ENCODE peak calls at places on chromosomes 1 and 21, in four cellular contexts. N is tibial nerve, A is GM12878, X is ovary. U is an unnamed sample.
A peak's percentile ranks its signal among the peaks of the same experiment; 100 is the strongest.

GRCh38 chr21:36212513-36212780 is 55.8 kb downstream of the DOP1B start:
- DNase-seq in N (no peak), X (no peak), A (no peak), U (no peak)

GRCh38 chr1:222935239-222935900 is 120.5 kb downstream of the DISP1 start:
- DNase-seq in N (no peak), X (no peak), A (no peak), U (no peak)

GRCh38 chr1:166858726-166859419 is 17.2 kb downstream of the TADA1 start:
- DNase-seq in N (no peak), A (no peak), X (no peak), U (no peak)

GRCh38 chr21:41898998-41899397 is 19.9 kb upstream of the PRDM15 start:
- DNase-seq in A (no peak), X (no peak), N (no peak), U (no peak)

GRCh38 chr1:32014199-32014936 is 700 bp downstream of the KHDRBS1 start:
- DNase-seq in X (peak; percentile 69), N (peak; percentile 34), A (no peak), U (peak; percentile 83)

GRCh38 chr1:224127925-224128819 is 14.3 kb downstream of the FBXO28 start:
- DNase-seq in N (no peak), A (no peak), X (no peak), U (no peak)

GRCh38 chr1:94011709-94012590 is 102.7 kb upstream of the GCLM start:
- DNase-seq in A (no peak), X (no peak), N (no peak), U (no peak)

GRCh38 chr1:110259770-110260169 is 49.7 kb downstream of the KCNC4 start:
- DNase-seq in X (no peak), N (no peak), A (no peak), U (no peak)

GRCh38 chr1:58991305-58991704 is 207.5 kb upstream of the JUN start:
- DNase-seq in N (no peak), X (no peak), A (no peak), U (no peak)

GRCh38 chr1:166692354-166692753 is 146.9 kb upstream of the POGK start:
- DNase-seq in N (no peak), A (no peak), X (no peak), U (no peak)

GRCh38 chr1:42035205-42035829 is 116.6 kb upstream of the HIVEP3 start:
- DNase-seq in X (no peak), N (peak; percentile 29), A (no peak), U (peak; percentile 74)

GRCh38 chr1:107430540-107431228 is 289.8 kb downstream of the NTNG1 start:
- DNase-seq in A (peak; percentile 39), N (peak; percentile 31), X (no peak), U (no peak)

GRCh38 chr1:231334952-231335351 is 2.7 kb downstream of the EXOC8 start:
- DNase-seq in A (no peak), X (no peak), N (no peak), U (no peak)

GRCh38 chr1:29259802-29260441 is 23.6 kb downstream of the PTPRU start:
- DNase-seq in X (peak; percentile 58), A (no peak), N (peak; percentile 36), U (no peak)

GRCh38 chr1:157153743-157154142 is 15.5 kb upstream of the ETV3 start:
- DNase-seq in X (no peak), N (no peak), A (no peak), U (no peak)

GRCh38 chr1:164583835-164584539 is 25.0 kb downstream of the PBX1 start:
- DNase-seq in N (no peak), A (no peak), X (no peak), U (no peak)

GRCh38 chr1:210586785-210587184 is 258.1 kb downstream of the HHAT start:
- DNase-seq in N (no peak), A (no peak), X (no peak), U (no peak)

GRCh38 chr1:14828665-14829064 is 230.2 kb downstream of the KAZN start:
- DNase-seq in X (no peak), A (no peak), N (no peak), U (no peak)

GRCh38 chr1:227033880-227034279 is 93.8 kb downstream of the COQ8A start:
- DNase-seq in X (no peak), A (no peak), N (no peak), U (no peak)

GRCh38 chr1:209405183-209405823 is 178.2 kb upstream of the CAMK1G start:
- DNase-seq in A (no peak), X (no peak), N (no peak), U (no peak)

GRCh38 chr1:200034262-200034557 is 6.7 kb downstream of the NR5A2 start:
- DNase-seq in A (no peak), N (no peak), X (no peak), U (no peak)

GRCh38 chr21:36282568-36283230 is 37.3 kb upstream of the MORC3 start:
- DNase-seq in A (no peak), X (no peak), N (no peak), U (no peak)

GRCh38 chr1:201750934-201751333 is 78.0 kb upstream of the IPO9 start:
- DNase-seq in A (no peak), N (no peak), X (no peak), U (no peak)

GRCh38 chr1:172343246-172344099 is 77.0 kb upstream of the C1orf105 start:
- DNase-seq in A (no peak), X (no peak), N (no peak), U (no peak)

GRCh38 chr1:166127003-166127402 is 39.8 kb downstream of the FAM78B start:
- DNase-seq in A (no peak), N (no peak), X (no peak), U (no peak)

GRCh38 chr1:50967416-50968020 is 2.5 kb upstream of the CDKN2C start:
- DNase-seq in X (no peak), A (no peak), N (no peak), U (no peak)

GRCh38 chr21:34642211-34643075 is 26.4 kb upstream of the CLIC6 start:
- DNase-seq in X (no peak), A (peak; percentile 87), N (no peak), U (no peak)

GRCh38 chr1:57633881-57634280 is 210.0 kb upstream of the DAB1 start:
- DNase-seq in X (no peak), A (no peak), N (no peak), U (no peak)

GRCh38 chr1:14215151-14215550 is 383.3 kb upstream of the KAZN start:
- DNase-seq in A (no peak), X (no peak), N (no peak), U (no peak)

GRCh38 chr1:226637147-226637935 is 88.8 kb downstream of the STUM start:
- DNase-seq in X (peak; percentile 66), A (no peak), N (peak; percentile 65), U (peak; percentile 85)

GRCh38 chr1:111596499-111596898 is 23.1 kb upstream of the RAP1A start:
- DNase-seq in N (no peak), X (no peak), A (no peak), U (no peak)

GRCh38 chr1:181155339-181155738 is 66.8 kb downstream of the IER5 start:
- DNase-seq in X (no peak), A (no peak), N (no peak), U (no peak)

GRCh38 chr1:150808134-150808533 is at the start of gene CTSK:
- DNase-seq in A (no peak), N (peak; percentile 48), X (no peak), U (no peak)

GRCh38 chr1:63718464-63719075 is 55.2 kb upstream of the ROR1 start:
- DNase-seq in X (no peak), N (no peak), A (no peak), U (no peak)

GRCh38 chr1:33274446-33274845 is 18.2 kb downstream of the ZNF362 start:
- DNase-seq in X (no peak), A (no peak), N (no peak), U (peak; percentile 10)

GRCh38 chr1:215567491-215568286 is 585 bp downstream of the KCTD3 start:
- DNase-seq in A (no peak), N (peak; percentile 19), X (peak; percentile 61), U (no peak)
- TF ChIP-seq POLR2A in A (peak; percentile 66), N (no peak), X (no peak), U (no peak)

DNA sequence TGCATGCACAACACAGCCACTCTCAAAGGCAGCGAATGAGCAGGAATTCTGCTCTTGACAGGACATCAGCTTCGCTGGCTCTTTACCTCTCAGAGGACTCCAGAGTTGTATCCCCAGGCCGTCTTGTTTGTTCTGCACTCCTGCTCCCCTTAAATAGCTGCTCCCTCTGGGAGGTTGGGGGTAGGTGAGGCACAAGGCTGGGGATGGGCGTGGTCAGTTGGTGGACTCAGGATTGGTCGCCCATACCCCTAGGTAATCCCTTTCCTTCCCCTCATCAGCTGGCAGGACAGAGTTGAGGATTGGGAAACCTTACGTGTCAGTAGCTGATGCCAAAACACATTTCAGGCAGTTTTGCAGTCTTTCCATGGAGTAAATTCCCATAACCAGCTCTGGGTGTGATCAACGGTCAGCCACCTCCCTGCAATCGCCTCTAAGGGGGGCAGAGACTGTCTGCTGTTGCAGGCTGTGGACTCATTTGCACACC is at the start of gene PLA2G2A:
- DNase-seq in A (no peak), X (no peak), N (peak; percentile 72), U (peak; percentile 73)
- H3K4me3 ChIP-seq in A (no peak within 1 kb of the TSS), X (no peak within 1 kb of the TSS), N (peak within 1 kb of the TSS; percentile 41), U (no peak within 1 kb of the TSS)

DNA sequence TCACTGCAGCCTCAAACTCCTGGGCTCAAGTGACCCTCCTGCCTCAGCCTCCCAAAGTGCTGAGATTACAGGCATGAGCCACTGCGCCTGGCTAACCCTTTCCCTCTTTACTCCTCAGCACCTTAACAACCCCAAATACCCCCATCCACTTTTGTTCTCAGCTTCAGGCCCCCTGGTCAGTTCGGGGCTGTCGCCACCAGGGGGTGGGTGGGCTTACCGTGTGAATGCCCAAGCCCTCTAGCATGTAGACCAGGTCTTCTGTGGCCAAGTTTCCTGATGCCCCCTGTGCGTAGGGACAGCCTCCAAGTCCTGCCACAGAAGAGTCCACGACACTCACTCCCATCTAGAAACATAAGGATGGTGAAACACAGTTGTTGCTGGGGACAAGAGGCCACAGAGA is 3.6 kb upstream of the GALE start:
- DNase-seq in A (no peak), N (no peak), X (no peak), U (no peak)
- TF ChIP-seq CTCF in A (peak; percentile 23), N (no peak), X (no peak), U (no peak)

GRCh38 chr1:161171696-161172095 is 5.5 kb downstream of the PPOX start:
- DNase-seq in A (no peak), X (no peak), N (no peak), U (no peak)
- TF ChIP-seq POLR2A in A (no peak), X (no peak), N (no peak), U (no peak)

GRCh38 chr1:183980951-183981525 is 56.5 kb downstream of the COLGALT2 start:
- DNase-seq in A (no peak), X (no peak), N (no peak), U (no peak)
- H3K4me3 ChIP-seq in A (no peak overlapping the region), X (no peak overlapping the region), N (no peak overlapping the region), U (no peak overlapping the region)